ENCODE peak calls at places on chromosomes 7 and 10, in six cellular contexts. One of them, this sample, is unnamed.

GRCh38 chr7:73703985-73704639 is 15.4 kb downstream of the STX1A start:
- DNase-seq in HepG2: no peak
- DNase-seq in GM23338: peak; percentile 91
- DNase-seq in DND-41: peak; percentile 59
- DNase-seq in fibroblast of lung: no peak
- DNase-seq in hepatocyte: peak; percentile 73
- DNase-seq in this sample: peak; percentile 19

GRCh38 chr7:116956515-116956804 is 3.2 kb downstream of the ST7 start:
- DNase-seq in DND-41: no peak
- DNase-seq in fibroblast of lung: no peak
- DNase-seq in GM23338: no peak
- DNase-seq in hepatocyte: no peak
- DNase-seq in HepG2: no peak
- DNase-seq in this sample: no peak

GRCh38 chr10:125584954-125585353 is 98.0 kb downstream of the TEX36 start:
- DNase-seq in hepatocyte: peak; percentile 51
- DNase-seq in HepG2: no peak
- DNase-seq in fibroblast of lung: no peak
- DNase-seq in DND-41: no peak
- DNase-seq in GM23338: no peak
- DNase-seq in this sample: no peak

GRCh38 chr10:13823046-13823711 is 236.4 kb downstream of the PRPF18 start:
- DNase-seq in hepatocyte: no peak
- DNase-seq in DND-41: no peak
- DNase-seq in GM23338: peak; percentile 69
- DNase-seq in HepG2: no peak
- DNase-seq in fibroblast of lung: no peak
- DNase-seq in this sample: peak; percentile 27

GRCh38 chr10:122853665-122854313 is 8.1 kb upstream of the CUZD1 start:
- DNase-seq in fibroblast of lung: peak; percentile 47
- DNase-seq in DND-41: peak; percentile 44
- DNase-seq in GM23338: no peak
- DNase-seq in hepatocyte: no peak
- DNase-seq in HepG2: no peak
- DNase-seq in this sample: no peak

GRCh38 chr7:29140873-29141468 is 5.4 kb downstream of the CPVL start:
- DNase-seq in DND-41: no peak
- DNase-seq in hepatocyte: no peak
- DNase-seq in HepG2: peak; percentile 90
- DNase-seq in GM23338: no peak
- DNase-seq in fibroblast of lung: no peak
- DNase-seq in this sample: no peak

GRCh38 chr10:121910673-121911420 is 17.0 kb downstream of the ATE1 start:
- DNase-seq in DND-41: no peak
- DNase-seq in hepatocyte: no peak
- DNase-seq in GM23338: no peak
- DNase-seq in HepG2: no peak
- DNase-seq in fibroblast of lung: peak; percentile 57
- DNase-seq in this sample: no peak

GRCh38 chr10:70890917-70891431 is 2.6 kb upstream of the PCBD1 start:
- DNase-seq in DND-41: no peak
- DNase-seq in hepatocyte: peak; percentile 74
- DNase-seq in HepG2: peak; percentile 75
- DNase-seq in GM23338: no peak
- DNase-seq in fibroblast of lung: no peak
- DNase-seq in this sample: no peak

GRCh38 chr10:132826524-132827422 is 40.8 kb upstream of the NKX6-2 start:
- DNase-seq in hepatocyte: no peak
- DNase-seq in fibroblast of lung: no peak
- DNase-seq in GM23338: no peak
- DNase-seq in HepG2: no peak
- DNase-seq in DND-41: no peak
- DNase-seq in this sample: no peak

GRCh38 chr7:135260930-135261721 is 27.5 kb downstream of the STRA8 start:
- DNase-seq in GM23338: no peak
- DNase-seq in DND-41: no peak
- DNase-seq in HepG2: no peak
- DNase-seq in fibroblast of lung: peak; percentile 9
- DNase-seq in hepatocyte: no peak
- DNase-seq in this sample: no peak

GRCh38 chr10:58064714-58065528 is 202.8 kb downstream of the IPMK start:
- DNase-seq in GM23338: peak; percentile 74
- DNase-seq in fibroblast of lung: peak; percentile 38
- DNase-seq in DND-41: peak; percentile 12
- DNase-seq in hepatocyte: peak; percentile 65
- DNase-seq in HepG2: peak; percentile 35
- DNase-seq in this sample: peak; percentile 37

GRCh38 chr7:42262907-42263466 is 26.0 kb upstream of the GLI3 start:
- DNase-seq in hepatocyte: peak; percentile 9
- DNase-seq in DND-41: no peak
- DNase-seq in fibroblast of lung: peak; percentile 91
- DNase-seq in GM23338: peak; percentile 29
- DNase-seq in HepG2: no peak
- DNase-seq in this sample: no peak

GRCh38 chr10:37752309-37752875 is 105.0 kb downstream of the ZNF248 start:
- DNase-seq in fibroblast of lung: no peak
- DNase-seq in DND-41: no peak
- DNase-seq in GM23338: no peak
- DNase-seq in hepatocyte: no peak
- DNase-seq in HepG2: no peak
- DNase-seq in this sample: peak; percentile 4

GRCh38 chr7:130689683-130690082 is 3.3 kb upstream of the TSGA13 start:
- DNase-seq in HepG2: no peak
- DNase-seq in fibroblast of lung: no peak
- DNase-seq in DND-41: no peak
- DNase-seq in hepatocyte: no peak
- DNase-seq in GM23338: peak; percentile 15
- DNase-seq in this sample: no peak

GRCh38 chr7:81710751-81711150 is 59.1 kb downstream of the HGF start:
- DNase-seq in hepatocyte: no peak
- DNase-seq in fibroblast of lung: no peak
- DNase-seq in DND-41: no peak
- DNase-seq in GM23338: no peak
- DNase-seq in HepG2: no peak
- DNase-seq in this sample: no peak

GRCh38 chr10:115022754-115023153 is 70.4 kb upstream of the ATRNL1 start:
- DNase-seq in HepG2: no peak
- DNase-seq in fibroblast of lung: no peak
- DNase-seq in DND-41: no peak
- DNase-seq in hepatocyte: no peak
- DNase-seq in GM23338: no peak
- DNase-seq in this sample: no peak

GRCh38 chr7:107039199-107039900 is 5.2 kb upstream of the PRKAR2B start:
- DNase-seq in hepatocyte: no peak
- DNase-seq in fibroblast of lung: no peak
- DNase-seq in DND-41: no peak
- DNase-seq in HepG2: no peak
- DNase-seq in GM23338: no peak
- DNase-seq in this sample: no peak

GRCh38 chr10:21290499-21291160 is 234.9 kb downstream of the SKIDA1 start:
- DNase-seq in HepG2: no peak
- DNase-seq in DND-41: no peak
- DNase-seq in hepatocyte: no peak
- DNase-seq in GM23338: no peak
- DNase-seq in fibroblast of lung: peak; percentile 52
- DNase-seq in this sample: no peak

GRCh38 chr10:21293518-21294356 is 231.7 kb downstream of the SKIDA1 start:
- DNase-seq in HepG2: no peak
- DNase-seq in fibroblast of lung: peak; percentile 51
- DNase-seq in GM23338: no peak
- DNase-seq in hepatocyte: no peak
- DNase-seq in DND-41: no peak
- DNase-seq in this sample: no peak

GRCh38 chr10:21297525-21298383 is 227.7 kb downstream of the SKIDA1 start:
- DNase-seq in DND-41: no peak
- DNase-seq in HepG2: no peak
- DNase-seq in GM23338: no peak
- DNase-seq in hepatocyte: no peak
- DNase-seq in fibroblast of lung: no peak
- DNase-seq in this sample: no peak

GRCh38 chr10:21296575-21297355 is 228.7 kb downstream of the SKIDA1 start:
- DNase-seq in DND-41: no peak
- DNase-seq in HepG2: no peak
- DNase-seq in GM23338: no peak
- DNase-seq in fibroblast of lung: no peak
- DNase-seq in hepatocyte: no peak
- DNase-seq in this sample: no peak

DNA sequence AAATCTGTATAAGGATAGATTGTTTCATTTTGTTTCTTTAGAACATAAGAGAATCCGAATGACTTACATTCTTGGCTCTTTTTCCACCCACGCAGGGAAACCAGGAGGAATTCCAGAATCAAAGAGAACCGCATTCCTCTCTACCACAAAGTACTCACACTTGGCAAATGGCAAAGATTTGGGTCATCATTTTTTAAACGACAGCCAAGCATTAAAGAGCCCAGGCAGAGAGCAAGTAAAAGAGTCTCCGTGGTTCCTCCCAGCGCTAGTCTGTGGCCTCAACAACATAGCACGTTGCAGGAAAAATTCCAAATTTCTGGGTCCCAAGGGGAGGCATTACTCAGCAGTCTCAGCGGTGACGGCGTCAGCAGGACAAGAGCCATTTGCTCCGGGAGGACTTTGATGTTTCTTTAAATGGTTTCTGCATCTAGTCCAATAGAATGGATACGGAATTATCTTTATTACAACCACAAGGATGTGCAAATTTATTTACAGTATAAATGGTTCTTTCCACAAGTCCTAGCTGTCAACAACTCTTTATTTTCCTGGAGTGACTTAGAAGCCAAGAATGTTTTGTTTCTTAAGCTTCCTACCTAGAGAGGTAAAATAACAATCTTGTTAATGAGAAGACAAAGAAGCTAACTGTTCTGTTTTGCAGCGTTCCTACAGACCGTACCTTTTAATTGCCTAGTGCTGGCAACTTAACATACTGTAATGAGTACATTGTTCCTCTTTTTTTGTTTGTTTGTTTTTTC is 232.5 kb downstream of the SKIDA1 start:
- DNase-seq in hepatocyte: peak; percentile 68
- DNase-seq in GM23338: peak; percentile 91
- DNase-seq in HepG2: peak; percentile 84
- DNase-seq in fibroblast of lung: peak; percentile 99
- DNase-seq in DND-41: no peak
- DNase-seq in this sample: no peak
- H3K4me3 ChIP-seq in hepatocyte: no peak overlapping the region
- H3K4me3 ChIP-seq in GM23338: peak overlapping the region; percentile 39
- H3K4me3 ChIP-seq in HepG2: no peak overlapping the region
- H3K4me3 ChIP-seq in fibroblast of lung: peak overlapping the region; percentile 47
- H3K4me3 ChIP-seq in DND-41: no peak overlapping the region
- H3K4me3 ChIP-seq in this sample: no peak overlapping the region

DNA sequence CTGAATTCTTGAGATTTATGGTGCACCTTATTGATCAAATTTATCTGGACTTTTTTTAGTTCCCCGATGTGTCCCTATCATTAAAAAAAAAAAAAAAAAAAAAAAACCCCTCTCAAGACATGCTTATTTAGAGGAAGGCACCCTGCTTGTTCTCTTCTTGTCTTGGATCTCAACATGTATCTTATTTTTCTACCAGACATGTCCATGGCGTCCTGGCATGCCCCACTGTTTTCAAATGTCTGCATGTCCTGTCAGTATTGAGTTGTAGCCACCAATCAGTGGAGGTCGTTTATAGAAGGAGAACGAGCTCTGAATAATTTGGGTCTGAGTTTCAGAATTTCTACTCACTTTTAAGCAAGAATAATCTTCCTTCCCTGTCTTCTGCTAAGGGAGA is 2.8 kb upstream of the HOXA13 start:
- DNase-seq in HepG2: no peak
- DNase-seq in GM23338: no peak
- DNase-seq in DND-41: no peak
- DNase-seq in fibroblast of lung: no peak
- DNase-seq in hepatocyte: no peak
- DNase-seq in this sample: no peak
- H4K20me1 ChIP-seq in HepG2: peaks cover 3% of the 10 kb centered on the region
- H4K20me1 ChIP-seq in GM23338: peaks cover 61% of the 10 kb centered on the region
- H4K20me1 ChIP-seq in DND-41: no peaks in the 10 kb centered on the region
- H4K20me1 ChIP-seq in fibroblast of lung: no peaks in the 10 kb centered on the region
- H4K20me1 ChIP-seq in hepatocyte: peaks cover 11% of the 10 kb centered on the region
- H4K20me1 ChIP-seq in this sample: no peaks in the 10 kb centered on the region

GRCh38 chr7:45198986-45199385 is 41.4 kb downstream of the RAMP3 start:
- DNase-seq in DND-41: no peak
- DNase-seq in hepatocyte: no peak
- DNase-seq in fibroblast of lung: no peak
- DNase-seq in HepG2: no peak
- DNase-seq in GM23338: no peak
- DNase-seq in this sample: no peak

GRCh38 chr7:45203947-45204445 is 46.4 kb downstream of the RAMP3 start:
- DNase-seq in fibroblast of lung: peak; percentile 10
- DNase-seq in DND-41: no peak
- DNase-seq in hepatocyte: peak; percentile 21
- DNase-seq in HepG2: no peak
- DNase-seq in GM23338: no peak
- DNase-seq in this sample: no peak

GRCh38 chr7:45202618-45203017 is 45.0 kb downstream of the RAMP3 start:
- DNase-seq in DND-41: no peak
- DNase-seq in hepatocyte: no peak
- DNase-seq in GM23338: no peak
- DNase-seq in fibroblast of lung: no peak
- DNase-seq in HepG2: no peak
- DNase-seq in this sample: no peak

GRCh38 chr7:45199506-45199905 is 41.9 kb downstream of the RAMP3 start:
- DNase-seq in fibroblast of lung: no peak
- DNase-seq in DND-41: no peak
- DNase-seq in HepG2: no peak
- DNase-seq in GM23338: no peak
- DNase-seq in hepatocyte: no peak
- DNase-seq in this sample: no peak

DNA sequence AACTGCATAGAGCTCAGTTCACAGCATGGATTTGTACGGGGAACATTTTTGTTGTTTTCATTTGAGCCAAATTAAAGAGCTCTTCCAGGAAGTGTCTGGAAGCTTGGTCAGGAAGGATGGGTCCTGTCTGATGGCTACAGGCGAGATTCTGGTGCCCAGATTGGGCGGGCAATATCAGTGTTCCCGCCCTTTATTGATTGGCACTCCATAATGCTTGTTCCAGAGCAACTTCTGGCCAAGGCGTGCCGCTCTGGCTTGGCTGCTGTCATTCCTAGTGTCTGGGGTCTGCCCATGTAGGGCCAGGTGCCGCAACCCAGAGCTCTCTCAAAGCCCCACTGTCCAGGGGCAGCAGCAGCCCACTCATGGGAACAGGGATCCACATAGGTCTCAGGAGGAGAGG is 45.9 kb downstream of the RAMP3 start:
- DNase-seq in fibroblast of lung: no peak
- DNase-seq in GM23338: no peak
- DNase-seq in HepG2: no peak
- DNase-seq in DND-41: no peak
- DNase-seq in hepatocyte: no peak
- DNase-seq in this sample: no peak
- H3K27ac ChIP-seq in fibroblast of lung: no peak overlapping the region
- H3K27ac ChIP-seq in GM23338: no peak overlapping the region
- H3K27ac ChIP-seq in HepG2: no peak overlapping the region
- H3K27ac ChIP-seq in DND-41: no peak overlapping the region
- H3K27ac ChIP-seq in hepatocyte: no peak overlapping the region
- H3K27ac ChIP-seq in this sample: no peak overlapping the region

DNA sequence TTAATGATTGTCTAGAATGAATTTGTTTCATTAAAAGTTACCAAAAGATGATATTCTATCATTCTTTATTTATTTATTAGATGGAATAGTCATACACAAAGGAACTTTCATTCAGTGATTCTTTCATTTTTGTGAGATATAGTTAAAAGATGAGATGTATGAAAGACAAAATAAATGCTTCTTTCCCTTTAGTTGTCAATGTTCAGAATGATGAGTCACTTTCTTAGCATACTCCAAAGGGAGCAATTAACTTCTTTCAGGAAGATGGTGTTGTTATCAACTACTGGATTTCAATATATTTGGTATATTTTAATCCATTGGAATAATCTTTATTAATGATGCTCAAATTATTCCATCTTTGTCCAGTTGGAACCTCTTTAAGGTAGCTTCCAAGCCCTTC is 2.3 kb downstream of the GIMAP7 start:
- DNase-seq in DND-41: no peak
- DNase-seq in fibroblast of lung: no peak
- DNase-seq in GM23338: no peak
- DNase-seq in hepatocyte: no peak
- DNase-seq in HepG2: no peak
- DNase-seq in this sample: no peak
- H3K4me3 ChIP-seq in DND-41: peak overlapping the region; percentile 74
- H3K4me3 ChIP-seq in fibroblast of lung: no peak overlapping the region
- H3K4me3 ChIP-seq in GM23338: no peak overlapping the region
- H3K4me3 ChIP-seq in hepatocyte: no peak overlapping the region
- H3K4me3 ChIP-seq in HepG2: no peak overlapping the region
- H3K4me3 ChIP-seq in this sample: no peak overlapping the region

This sample was measured in OCI-LY7.